ENCODE peak calls at places on chromosome 22, in four cellular contexts. N is mesenchymal stem cell, Q is neuronal stem cell, G is mesendoderm. T is an unnamed sample. For H3K79me1, the result is how much of the 10 kb centered on the place peaks cover.

GRCh38 chr22:27686534-27686933 is 115.0 kb downstream of the MN1 start:
- DNase-seq in N (peak), Q (no peak), G (no peak), T (no peak)

GRCh38 chr22:44460287-44461082 is 37.5 kb downstream of the RTL6 start:
- DNase-seq in N (no peak), Q (no peak), G (no peak), T (no peak)

GRCh38 chr22:22111267-22111751 is 128.7 kb upstream of the TOP3B start:
- DNase-seq in N (peak), Q (no peak), G (peak), T (no peak)

GRCh38 chr22:36411589-36412258 is 24.0 kb upstream of the MYH9 start:
- DNase-seq in N (no peak), Q (no peak), G (no peak), T (no peak)

GRCh38 chr22:36221799-36222751 is 17.3 kb downstream of the APOL2 start:
- DNase-seq in N (peak), Q (peak), G (peak), T (peak)

GRCh38 chr22:45226681-45227186 is 14.0 kb downstream of the KIAA0930 start:
- DNase-seq in N (no peak), Q (no peak), G (no peak), T (peak)

GRCh38 chr22:48444320-48445112 is 1383.2 kb downstream of the BRD1 start:
- DNase-seq in N (no peak), Q (no peak), G (no peak), T (no peak)

GRCh38 chr22:45336971-45337431 is 27.3 kb downstream of the FAM118A start:
- DNase-seq in N (no peak), Q (no peak), G (no peak), T (no peak)

GRCh38 chr22:48744967-48745841 is 1082.5 kb downstream of the BRD1 start:
- DNase-seq in N (no peak), Q (no peak), G (no peak), T (no peak)

GRCh38 chr22:48805516-48805915 is 1022.2 kb downstream of the BRD1 start:
- DNase-seq in N (no peak), Q (no peak), G (no peak), T (no peak)

GRCh38 chr22:46187862-46188261 is 37.5 kb downstream of the PPARA start:
- DNase-seq in N (no peak), Q (no peak), G (peak), T (no peak)

GRCh38 chr22:38923463-38924196 is 33.8 kb upstream of the APOBEC3A start:
- DNase-seq in N (peak), Q (no peak), G (peak), T (peak)

GRCh38 chr22:48690583-48691317 is 1136.9 kb downstream of the BRD1 start:
- DNase-seq in N (no peak), Q (no peak), G (no peak), T (no peak)

GRCh38 chr22:37283393-37283937 is 1.2 kb downstream of the CYTH4 start:
- DNase-seq in N (no peak), Q (no peak), G (peak), T (no peak)

GRCh38 chr22:47776329-47776728 is 1013.9 kb downstream of the TBC1D22A start:
- DNase-seq in N (no peak), Q (no peak), G (peak), T (peak)

GRCh38 chr22:49547751-49548239 is 279.9 kb downstream of the BRD1 start:
- DNase-seq in N (no peak), Q (no peak), G (no peak), T (no peak)

GRCh38 chr22:46612904-46613605 is 7.1 kb upstream of the GRAMD4 start:
- DNase-seq in N (peak), Q (no peak), G (no peak), T (no peak)

GRCh38 chr22:47174671-47175111 is 412.2 kb downstream of the TBC1D22A start:
- DNase-seq in N (no peak), Q (no peak), G (no peak), T (peak)

GRCh38 chr22:17194213-17194612 is 25.0 kb downstream of the ADA2 start:
- DNase-seq in N (no peak), Q (no peak), G (peak), T (peak)
- H3K79me1 ChIP-seq in N (under half), Q (under half), G (under half), T (under half)

GRCh38 chr22:42261266-42261665 is 9.2 kb downstream of the TCF20 start:
- DNase-seq in N (no peak), Q (no peak), G (no peak), T (no peak)

GRCh38 chr22:42265321-42265720 is 5.1 kb downstream of the TCF20 start:
- DNase-seq in N (no peak), Q (no peak), G (no peak), T (no peak)

GRCh38 chr22:42258126-42258525 is 12.3 kb downstream of the TCF20 start:
- DNase-seq in N (no peak), Q (no peak), G (peak), T (no peak)

GRCh38 chr22:42263944-42264343 is 6.5 kb downstream of the TCF20 start:
- DNase-seq in N (no peak), Q (no peak), G (no peak), T (no peak)

GRCh38 chr22:42262964-42263363 is 7.5 kb downstream of the TCF20 start:
- DNase-seq in N (no peak), Q (no peak), G (no peak), T (no peak)
- H3K79me1 ChIP-seq in N (under half), Q (under half), G (under half), T (under half)

DNA sequence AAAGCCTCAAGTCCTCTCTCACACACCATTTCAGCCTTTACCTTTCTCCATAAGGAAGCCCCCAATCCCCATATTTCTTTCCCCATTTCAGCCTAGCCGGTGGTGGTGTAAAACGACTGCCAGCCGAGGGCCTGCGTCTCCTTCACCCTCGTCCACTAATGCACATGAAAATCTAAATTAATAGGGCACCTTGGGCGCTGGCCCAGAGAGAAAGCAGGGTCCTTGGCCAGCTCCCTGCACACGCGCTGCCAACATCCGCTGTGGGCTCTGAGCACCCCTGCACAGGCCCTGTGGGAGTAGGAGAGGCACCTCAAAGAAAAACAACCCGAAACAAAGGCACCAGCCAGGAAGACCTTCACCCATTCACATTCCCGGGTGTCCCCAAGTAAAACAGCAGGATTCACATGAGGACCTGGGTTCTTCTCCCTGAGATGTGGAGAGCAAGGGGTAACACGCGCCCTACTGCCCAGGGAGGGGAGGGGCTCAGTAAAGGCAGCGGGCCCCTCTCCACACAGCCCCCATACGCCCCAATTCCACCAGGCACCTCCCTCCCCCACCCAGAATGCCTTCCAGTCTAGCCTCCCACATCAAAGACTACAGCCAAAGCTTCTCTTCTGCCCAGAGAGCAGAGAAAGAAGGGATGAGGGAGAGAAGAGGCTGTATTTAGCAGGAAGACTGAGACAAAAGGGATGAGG is 79.1 kb downstream of the MICAL3 start:
- DNase-seq in N (no peak), Q (no peak), G (no peak), T (no peak)
- H3K79me1 ChIP-seq in N (under half), Q (under half), G (under half), T (under half)

GRCh38 chr22:24445481-24446290 is 18.3 kb downstream of the ADORA2A start:
- DNase-seq in N (no peak), Q (peak), G (peak), T (peak)

GRCh38 chr22:24444729-24445466 is 17.5 kb downstream of the ADORA2A start:
- DNase-seq in N (no peak), Q (no peak), G (no peak), T (peak)

GRCh38 chr22:24444251-24444650 is 16.9 kb downstream of the ADORA2A start:
- DNase-seq in N (no peak), Q (no peak), G (no peak), T (no peak)

GRCh38 chr22:24443668-24444067 is 16.3 kb downstream of the ADORA2A start:
- DNase-seq in N (no peak), Q (no peak), G (no peak), T (no peak)

GRCh38 chr22:24446291-24446611 is 18.9 kb downstream of the ADORA2A start:
- DNase-seq in N (no peak), Q (no peak), G (no peak), T (no peak)
- H3K79me1 ChIP-seq in N (under half), Q (under half), G (under half), T (under half)

T was measured in H9.